ENCODE peak calls at places on chromosomes 16 and 17, in nine cellular contexts. One of them, this sample, is unnamed.

GRCh38 chr16:82824408-82824807 is 197.6 kb downstream of the CDH13 start:
- DNase-seq in GOT3: no peak
- DNase-seq in substantia nigra: no peak
- DNase-seq in NCI-H1092 treated with DMSO at 0.1 percent for 48 hours: no peak
- DNase-seq in lung: no peak
- DNase-seq in fibroblast of pulmonary artery: no peak
- DNase-seq in NCI-H1436: no peak
- DNase-seq in breast epithelium: no peak
- DNase-seq in foreskin fibroblast: no peak
- DNase-seq in this sample: no peak

GRCh38 chr16:77724174-77724573 is 1.9 kb downstream of the NUDT7 start:
- DNase-seq in GOT3: no peak
- DNase-seq in substantia nigra: no peak
- DNase-seq in NCI-H1092 treated with DMSO at 0.1 percent for 48 hours: no peak
- DNase-seq in lung: no peak
- DNase-seq in fibroblast of pulmonary artery: no peak
- DNase-seq in NCI-H1436: no peak
- DNase-seq in breast epithelium: no peak
- DNase-seq in foreskin fibroblast: no peak
- DNase-seq in this sample: no peak

GRCh38 chr17:80071116-80071980 is 30.0 kb upstream of the GAA start:
- DNase-seq in GOT3: no peak
- DNase-seq in substantia nigra: peak
- DNase-seq in NCI-H1092 treated with DMSO at 0.1 percent for 48 hours: peak
- DNase-seq in lung: peak
- DNase-seq in fibroblast of pulmonary artery: peak
- DNase-seq in NCI-H1436: no peak
- DNase-seq in breast epithelium: peak
- DNase-seq in foreskin fibroblast: no peak
- DNase-seq in this sample: no peak

GRCh38 chr16:23209606-23210005 is 27.1 kb downstream of the SCNN1G start:
- DNase-seq in GOT3: no peak
- DNase-seq in substantia nigra: no peak
- DNase-seq in NCI-H1092 treated with DMSO at 0.1 percent for 48 hours: no peak
- DNase-seq in lung: no peak
- DNase-seq in fibroblast of pulmonary artery: no peak
- DNase-seq in NCI-H1436: no peak
- DNase-seq in breast epithelium: no peak
- DNase-seq in foreskin fibroblast: no peak
- DNase-seq in this sample: no peak

GRCh38 chr16:27313422-27314160 is at the start of gene IL4R:
- DNase-seq in GOT3: peak
- DNase-seq in substantia nigra: peak
- DNase-seq in NCI-H1092 treated with DMSO at 0.1 percent for 48 hours: no peak
- DNase-seq in lung: peak
- DNase-seq in fibroblast of pulmonary artery: peak
- DNase-seq in NCI-H1436: no peak
- DNase-seq in breast epithelium: peak
- DNase-seq in foreskin fibroblast: peak
- DNase-seq in this sample: peak

GRCh38 chr17:9002610-9003354 is 18.5 kb upstream of the NTN1 start:
- DNase-seq in GOT3: no peak
- DNase-seq in substantia nigra: peak
- DNase-seq in NCI-H1092 treated with DMSO at 0.1 percent for 48 hours: no peak
- DNase-seq in lung: no peak
- DNase-seq in fibroblast of pulmonary artery: no peak
- DNase-seq in NCI-H1436: no peak
- DNase-seq in breast epithelium: no peak
- DNase-seq in foreskin fibroblast: no peak
- DNase-seq in this sample: peak

GRCh38 chr17:18980682-18981384 is 23.7 kb downstream of the FAM83G start:
- DNase-seq in GOT3: no peak
- DNase-seq in substantia nigra: no peak
- DNase-seq in NCI-H1092 treated with DMSO at 0.1 percent for 48 hours: no peak
- DNase-seq in lung: no peak
- DNase-seq in fibroblast of pulmonary artery: peak
- DNase-seq in NCI-H1436: no peak
- DNase-seq in breast epithelium: no peak
- DNase-seq in foreskin fibroblast: no peak
- DNase-seq in this sample: no peak

GRCh38 chr17:17681187-17681743 is at the start of gene RAI1:
- DNase-seq in GOT3: peak
- DNase-seq in substantia nigra: peak
- DNase-seq in NCI-H1092 treated with DMSO at 0.1 percent for 48 hours: peak
- DNase-seq in lung: peak
- DNase-seq in fibroblast of pulmonary artery: peak
- DNase-seq in NCI-H1436: peak
- DNase-seq in breast epithelium: peak
- DNase-seq in foreskin fibroblast: peak
- DNase-seq in this sample: peak

GRCh38 chr17:31251618-31252328 is 45.3 kb downstream of the OMG start:
- DNase-seq in GOT3: no peak
- DNase-seq in substantia nigra: no peak
- DNase-seq in NCI-H1092 treated with DMSO at 0.1 percent for 48 hours: no peak
- DNase-seq in lung: no peak
- DNase-seq in fibroblast of pulmonary artery: no peak
- DNase-seq in NCI-H1436: no peak
- DNase-seq in breast epithelium: no peak
- DNase-seq in foreskin fibroblast: no peak
- DNase-seq in this sample: no peak

GRCh38 chr17:80647746-80648145 is 103.1 kb downstream of the RPTOR start:
- DNase-seq in GOT3: no peak
- DNase-seq in substantia nigra: no peak
- DNase-seq in NCI-H1092 treated with DMSO at 0.1 percent for 48 hours: no peak
- DNase-seq in lung: no peak
- DNase-seq in fibroblast of pulmonary artery: peak
- DNase-seq in NCI-H1436: no peak
- DNase-seq in breast epithelium: no peak
- DNase-seq in foreskin fibroblast: peak
- DNase-seq in this sample: peak

This sample was measured in activated CD8-positive, alpha-beta T cell treated with anti-CD3 and anti-CD28 coated beads for 36 hours.